ENCODE peak calls at places on chromosomes 11 and 22, in eight cellular contexts. Q is hepatic stellate cell; W is AG10803; G is B cell; M is endothelial cell of umbilical vein; E is CD8-positive, alpha-beta T cell; A is T follicular helper cell; R is progenitor cell of endocrine pancreas. Z is an unnamed sample.

GRCh38 chr22:49948958-49949913 is 11.3 kb upstream of the PIM3 start:
- DNase-seq in G (no peak), A (no peak), E (no peak), Q (no peak), M (no peak), W (no peak), R (no peak), Z (no peak)

GRCh38 chr11:5004429-5005274 is 10.0 kb downstream of the OR51L1 start:
- DNase-seq in Q (peak), R (peak), E (no peak), G (no peak), M (peak), A (no peak), W (peak), Z (peak)

GRCh38 chr11:124839972-124840621 is 25.1 kb upstream of the ROBO3 start:
- DNase-seq in E (no peak), G (no peak), A (no peak), R (no peak), W (no peak), Q (no peak), M (no peak), Z (no peak)

GRCh38 chr22:36471341-36471821 is 10.1 kb downstream of the TXN2 start:
- DNase-seq in M (no peak), E (no peak), R (no peak), W (peak), G (no peak), Q (no peak), A (no peak), Z (no peak)

GRCh38 chr11:34644669-34645406 is 23.9 kb downstream of the EHF start:
- DNase-seq in A (no peak), W (peak), G (no peak), Q (peak), M (no peak), E (no peak), R (no peak), Z (no peak)

GRCh38 chr22:29393019-29393608 is 4.7 kb upstream of the AP1B1 start:
- DNase-seq in M (no peak), Q (no peak), G (no peak), E (no peak), W (no peak), A (no peak), R (no peak), Z (no peak)

GRCh38 chr11:76955459-76956114 is 78.6 kb upstream of the B3GNT6 start:
- DNase-seq in M (no peak), Q (no peak), R (no peak), E (no peak), W (no peak), A (no peak), G (no peak), Z (no peak)

GRCh38 chr11:79503028-79503427 is 62.2 kb upstream of the TENM4 start:
- DNase-seq in A (no peak), M (no peak), R (no peak), E (no peak), G (no peak), W (peak), Q (no peak), Z (no peak)

GRCh38 chr11:44454686-44455085 is 110.8 kb upstream of the CD82 start:
- DNase-seq in R (no peak), W (no peak), A (no peak), E (no peak), Q (no peak), M (no peak), G (no peak), Z (no peak)

GRCh38 chr11:106708348-106708747 is 309.9 kb downstream of the GUCY1A2 start:
- DNase-seq in G (no peak), W (no peak), A (no peak), R (no peak), M (no peak), Q (no peak), E (no peak), Z (peak)

GRCh38 chr11:16011396-16011795 is 344.9 kb downstream of the SOX6 start:
- DNase-seq in M (no peak), Q (no peak), A (no peak), E (no peak), R (no peak), G (no peak), W (no peak), Z (no peak)

GRCh38 chr11:12377824-12378593 is 638 bp downstream of the PARVA start:
- DNase-seq in E (no peak), W (peak), Q (peak), R (peak), G (no peak), M (peak), A (no peak), Z (peak)

GRCh38 chr22:32333141-32333768 is 24.4 kb upstream of the RFPL3 start:
- DNase-seq in A (no peak), R (no peak), E (peak), M (no peak), W (no peak), Q (no peak), G (no peak), Z (no peak)

GRCh38 chr11:74282863-74283484 is 28.5 kb downstream of the P4HA3 start:
- DNase-seq in R (no peak), G (no peak), M (no peak), Q (no peak), A (no peak), W (no peak), E (no peak), Z (peak)

GRCh38 chr11:110097459-110098012 is 4.3 kb downstream of the ZC3H12C start:
- DNase-seq in Q (no peak), A (no peak), G (no peak), M (no peak), R (no peak), W (no peak), E (no peak), Z (no peak)

GRCh38 chr22:48976556-48977535 is 850.8 kb downstream of the BRD1 start:
- DNase-seq in Q (no peak), E (no peak), G (no peak), R (no peak), W (no peak), M (no peak), A (no peak), Z (no peak)

GRCh38 chr11:61111786-61112517 is 9.7 kb downstream of the CD5 start:
- DNase-seq in W (no peak), E (peak), M (no peak), G (no peak), R (no peak), A (peak), Q (no peak), Z (no peak)

GRCh38 chr22:50114221-50114981 is 24.6 kb downstream of the MOV10L1 start:
- DNase-seq in R (no peak), A (no peak), M (peak), Q (peak), E (no peak), G (no peak), W (peak), Z (no peak)

GRCh38 chr11:107457205-107457557 is 444 bp downstream of the CWF19L2 start:
- DNase-seq in R (no peak), A (no peak), E (no peak), Q (peak), W (no peak), M (no peak), G (peak), Z (peak)

GRCh38 chr22:49833340-49834007 is 5.8 kb upstream of the BRD1 start:
- DNase-seq in E (no peak), R (no peak), G (no peak), A (no peak), Q (no peak), M (no peak), W (no peak), Z (no peak)

GRCh38 chr11:59767212-59767611 is 12.0 kb downstream of the STX3 start:
- DNase-seq in R (no peak), A (no peak), W (no peak), Q (no peak), M (no peak), E (no peak), G (no peak), Z (no peak)

GRCh38 chr22:26483439-26484359 is at the start of the genes HPS4 and SRRD:
- DNase-seq in A (peak), Q (peak), M (peak), R (peak), W (peak), G (peak), E (peak), Z (peak)